ENCODE peak calls at places on chromosome 18, in four cellular contexts. B is WTC11, V is astrocyte of the spinal cord, Y is left ventricle myocardium inferior. U is an unnamed sample.

GRCh38 chr18:76923485-76924085 is 101.2 kb downstream of the ZNF236 start:
- DNase-seq in V (peak; percentile 22), Y (no peak), B (peak; percentile 77), U (no peak)

GRCh38 chr18:69491576-69491975 is 90.9 kb downstream of the DOK6 start:
- DNase-seq in B (no peak), Y (no peak), V (no peak), U (no peak)

GRCh38 chr18:31684279-31685096 is at the start of gene B4GALT6:
- DNase-seq in Y (no peak), B (peak; percentile 80), V (peak; percentile 43), U (no peak)

GRCh38 chr18:59900222-59901128 is 679 bp downstream of the PMAIP1 start:
- DNase-seq in B (peak; percentile 53), Y (peak; percentile 23), V (peak; percentile 90), U (peak; percentile 39)

GRCh38 chr18:3985030-3985429 is 470.1 kb downstream of the DLGAP1 start:
- DNase-seq in Y (no peak), B (no peak), V (peak; percentile 18), U (no peak)

GRCh38 chr18:70491734-70492348 is 203.0 kb downstream of the SOCS6 start:
- DNase-seq in V (peak; percentile 40), B (peak; percentile 71), Y (no peak), U (peak; percentile 15)

GRCh38 chr18:36828157-36828629 is 609 bp downstream of the TPGS2 start:
- DNase-seq in Y (no peak), B (peak; percentile 38), V (peak; percentile 59), U (peak; percentile 42)

GRCh38 chr18:22683196-22683676 is 249.9 kb upstream of the RBBP8 start:
- DNase-seq in Y (peak; percentile 47), V (peak; percentile 95), B (no peak), U (peak; percentile 43)

GRCh38 chr18:42508683-42509347 is 553.8 kb downstream of the PIK3C3 start:
- DNase-seq in B (no peak), V (no peak), Y (no peak), U (no peak)

GRCh38 chr18:57771183-57771582 is 31.9 kb downstream of the ATP8B1 start:
- DNase-seq in V (no peak), Y (no peak), B (no peak), U (no peak)

GRCh38 chr18:48638896-48639771 is 100.3 kb downstream of the CTIF start:
- DNase-seq in V (no peak), B (no peak), Y (no peak), U (no peak)

GRCh38 chr18:48641981-48642380 is 103.2 kb downstream of the CTIF start:
- DNase-seq in Y (no peak), B (no peak), V (no peak), U (no peak)

GRCh38 chr18:48640566-48641270 is 101.9 kb downstream of the CTIF start:
- DNase-seq in V (no peak), Y (no peak), B (no peak), U (no peak)

GRCh38 chr18:48638451-48638850 is 99.6 kb downstream of the CTIF start:
- DNase-seq in B (no peak), Y (no peak), V (no peak), U (no peak)

GRCh38 chr18:48639772-48640432 is 101.1 kb downstream of the CTIF start:
- DNase-seq in V (no peak), B (peak; percentile 52), Y (no peak), U (no peak)
- TF ChIP-seq CTCF in V (peak; percentile 46), B (peak; percentile 47), Y (peak; percentile 48), U (peak; percentile 67)

DNA sequence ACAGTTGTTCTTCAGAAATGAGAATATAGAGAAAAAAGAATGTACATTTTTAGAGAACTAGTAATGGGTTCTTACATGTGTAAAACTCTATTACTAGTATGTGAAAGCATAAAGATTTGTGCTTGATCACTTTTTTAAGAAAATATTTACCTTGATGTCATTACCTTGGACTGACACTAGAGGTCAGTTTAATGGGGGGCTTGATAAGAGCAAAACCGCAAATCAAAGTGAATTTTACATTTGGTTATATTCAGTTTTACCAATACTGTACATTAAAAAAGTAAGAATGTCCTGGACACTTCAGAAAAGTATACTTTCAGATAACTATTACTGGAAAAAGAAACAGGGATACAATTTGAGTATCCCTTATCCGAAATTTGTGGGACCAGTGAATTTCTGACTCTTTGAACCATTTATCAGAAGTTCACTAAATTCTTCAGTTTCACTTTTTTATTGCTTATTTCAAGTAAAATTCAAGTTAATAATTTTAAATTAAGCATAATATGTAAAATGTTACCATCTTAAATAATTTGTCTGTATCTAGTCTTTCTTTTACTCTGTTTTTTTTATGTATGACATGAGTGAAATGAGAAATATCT is 1149.5 kb downstream of the DSC3 start:
- DNase-seq in V (peak; percentile 31), B (no peak), Y (no peak), U (no peak)
- TF ChIP-seq CTCF in V (peak; percentile 50), B (peak; percentile 52), Y (peak; percentile 30), U (peak; percentile 87)

GRCh38 chr18:55859116-55859515 is 271.1 kb upstream of the TCF4 start:
- DNase-seq in Y (no peak), V (no peak), B (no peak), U (no peak)

GRCh38 chr18:55863876-55864275 is 275.9 kb upstream of the TCF4 start:
- DNase-seq in V (no peak), Y (peak; percentile 25), B (no peak), U (no peak)

GRCh38 chr18:55862693-55863485 is 274.9 kb upstream of the TCF4 start:
- DNase-seq in B (peak; percentile 29), V (no peak), Y (no peak), U (no peak)

GRCh38 chr18:55858661-55859111 is 270.7 kb upstream of the TCF4 start:
- DNase-seq in V (peak; percentile 54), B (no peak), Y (no peak), U (no peak)

DNA sequence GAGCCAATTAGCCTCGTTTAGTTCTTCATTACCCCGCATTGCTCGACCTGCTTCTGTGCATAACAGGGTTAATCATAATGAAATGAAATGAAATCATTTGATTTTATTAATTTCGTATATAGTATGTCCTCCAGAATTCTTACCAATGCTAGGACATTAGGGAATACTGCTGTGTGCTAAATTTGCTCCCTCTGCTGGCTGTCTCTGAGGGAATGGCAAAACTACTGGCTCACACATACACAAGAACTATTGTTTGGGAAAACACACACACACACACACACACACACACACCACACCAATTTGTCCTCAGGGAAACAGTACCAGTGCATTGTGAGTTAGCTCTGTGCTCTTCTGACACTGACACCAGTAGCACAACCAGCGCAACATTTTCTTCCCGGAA is 273.3 kb upstream of the TCF4 start:
- DNase-seq in B (no peak), Y (no peak), V (peak; percentile 44), U (peak; percentile 57)
- TF ChIP-seq CTCF in B (no peak), Y (peak; percentile 58), V (peak; percentile 76), U (peak; percentile 78)

DNA sequence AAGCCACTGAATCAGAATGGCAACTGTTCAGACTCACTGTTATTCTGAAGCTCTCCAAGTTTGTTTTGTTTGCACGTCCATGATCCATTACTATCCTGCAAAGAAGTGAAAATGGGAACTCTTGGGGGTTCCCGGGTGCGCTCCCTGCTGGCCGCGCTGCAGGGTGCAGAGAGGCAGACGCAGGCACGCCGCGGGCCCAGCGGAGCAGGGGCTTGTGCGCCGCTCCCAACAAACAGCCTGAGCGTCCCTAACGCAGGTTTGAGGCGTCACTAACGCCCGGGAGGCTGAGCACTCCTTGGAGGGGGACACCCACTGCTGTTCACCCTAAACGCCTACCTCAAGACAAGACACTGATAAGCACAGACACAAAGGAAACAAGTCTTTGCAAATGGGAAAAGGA is 14.3 kb upstream of the PIEZO2 start:
- DNase-seq in Y (peak; percentile 27), V (peak; percentile 15), B (peak; percentile 64), U (no peak)
- TF ChIP-seq CTCF in Y (peak; percentile 64), V (peak; percentile 56), B (peak; percentile 31), U (peak; percentile 34)

DNA sequence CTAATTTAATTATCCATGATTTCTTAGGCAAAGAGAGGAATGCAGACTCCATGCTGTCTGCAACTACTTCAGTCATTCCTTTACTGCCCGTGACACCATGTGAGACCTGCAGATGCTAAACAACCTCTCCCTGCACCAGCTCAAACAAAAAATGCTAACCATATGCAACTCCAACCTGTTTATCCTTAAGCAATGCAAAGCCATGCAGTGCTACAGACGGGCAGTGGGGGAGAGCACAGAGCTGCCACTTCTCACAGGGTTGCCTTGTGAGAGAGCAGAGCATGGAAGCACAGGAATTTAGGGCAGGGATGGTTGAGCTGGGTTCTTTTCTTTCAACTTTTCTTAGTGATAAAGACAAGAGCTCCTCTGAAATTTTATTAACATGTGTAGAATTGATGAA is 74.9 kb upstream of the KLHL14 start:
- DNase-seq in Y (no peak), V (no peak), B (peak; percentile 50), U (no peak)
- TF ChIP-seq CTCF in Y (no peak), V (no peak), B (no peak), U (no peak)

GRCh38 chr18:25787281-25787680 is 303.1 kb downstream of the SS18 start:
- DNase-seq in Y (no peak), B (no peak), V (peak; percentile 0), U (no peak)
- TF ChIP-seq CTCF in Y (no peak), B (no peak), V (no peak), U (no peak)

DNA sequence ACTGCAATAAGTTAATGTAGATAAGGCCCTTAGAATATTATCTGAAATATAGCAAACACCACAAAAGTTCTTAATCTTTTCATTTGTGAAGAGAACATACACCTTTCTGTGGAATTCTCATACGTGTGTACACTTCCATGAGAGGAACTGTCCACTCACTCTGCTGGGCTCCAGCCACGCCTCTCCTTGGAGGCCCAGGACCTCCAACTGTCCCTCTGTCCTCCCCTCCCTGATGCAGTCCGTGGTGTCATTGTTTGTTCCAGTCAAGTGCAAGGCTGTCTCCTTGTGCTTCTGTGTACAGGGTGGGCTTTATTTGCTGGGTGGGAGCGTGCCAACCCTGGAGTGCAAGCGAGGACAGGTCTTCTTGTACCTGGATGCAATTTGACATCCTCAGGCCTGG is 8.7 kb downstream of the RAB12 start:
- DNase-seq in B (no peak), V (no peak), Y (no peak), U (no peak)
- TF ChIP-seq CTCF in B (no peak), V (no peak), Y (no peak), U (no peak)

DNA sequence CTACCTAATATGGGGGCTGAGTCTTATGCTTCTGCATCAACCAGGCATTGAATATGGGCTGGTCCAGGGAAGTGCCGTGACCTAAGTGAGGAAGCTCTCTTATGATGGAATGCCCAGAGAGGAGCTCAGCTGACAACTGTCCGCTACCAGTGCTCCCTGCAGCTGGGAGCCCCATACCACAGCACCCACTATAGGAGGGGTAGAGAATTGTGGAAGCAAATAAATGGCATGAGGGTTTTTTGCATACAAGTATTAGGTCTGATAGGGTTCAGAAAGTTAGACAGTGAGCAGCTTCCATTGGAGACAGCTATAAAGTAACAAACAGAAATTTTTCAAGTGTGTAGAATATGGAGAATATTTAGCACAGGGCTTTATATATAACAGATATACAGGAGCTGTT is 4.6 kb downstream of the TIMM21 start:
- DNase-seq in B (no peak), Y (no peak), V (no peak), U (no peak)
- TF ChIP-seq CTCF in B (peak; percentile 33), Y (no peak), V (peak; percentile 24), U (peak; percentile 71)